ENCODE peak calls at places on chromosomes 12 and 14, in seven cellular contexts. U is ovary, E is A549, L is stomach, C is tibial nerve, H is transverse colon, V is SK-N-SH. S is an unnamed sample.

GRCh38 chr12:116317986-116318737 is 40.7 kb upstream of the MED13L start:
- DNase-seq in U (peak; percentile 22), E (no peak), L (peak; percentile 72), C (no peak), H (no peak), V (no peak), S (peak; percentile 75)

GRCh38 chr12:124938606-124939427 is 24.4 kb upstream of the UBC start:
- DNase-seq in U (peak; percentile 70), E (no peak), L (peak; percentile 66), C (peak; percentile 56), H (peak; percentile 79), V (peak; percentile 61), S (peak; percentile 86)

GRCh38 chr14:52473557-52473956 is 78.7 kb downstream of the TXNDC16 start:
- DNase-seq in U (no peak), E (no peak), L (no peak), C (no peak), H (no peak), V (peak; percentile 16), S (no peak)

GRCh38 chr12:130026608-130027176 is 122.9 kb upstream of the TMEM132D start:
- DNase-seq in U (no peak), E (peak; percentile 40), L (peak; percentile 35), C (no peak), H (peak; percentile 27), V (peak; percentile 67), S (no peak)

GRCh38 chr12:11685261-11685660 is 35.8 kb downstream of the ETV6 start:
- DNase-seq in U (no peak), E (no peak), L (no peak), C (no peak), H (no peak), V (no peak), S (no peak)

GRCh38 chr12:89309452-89309802 is 42.9 kb downstream of the DUSP6 start:
- DNase-seq in U (no peak), E (no peak), L (no peak), C (no peak), H (no peak), V (no peak), S (no peak)

GRCh38 chr14:35534130-35534883 is at the start of gene INSM2:
- DNase-seq in U (no peak), E (no peak), L (no peak), C (no peak), H (no peak), V (no peak), S (no peak)

GRCh38 chr12:52279683-52280318 is 5.4 kb downstream of the KRT86 start:
- DNase-seq in U (no peak), E (peak; percentile 39), L (peak; percentile 23), C (no peak), H (no peak), V (no peak), S (no peak)

GRCh38 chr12:2017724-2018337 is 13.6 kb upstream of the DCP1B start:
- DNase-seq in U (no peak), E (no peak), L (no peak), C (no peak), H (no peak), V (no peak), S (no peak)

GRCh38 chr12:53171725-53172329 is 8.7 kb upstream of the ZNF740 start:
- DNase-seq in U (no peak), E (no peak), L (no peak), C (no peak), H (no peak), V (peak; percentile 62), S (no peak)

GRCh38 chr14:91289464-91289863 is 45.0 kb upstream of the GPR68 start:
- DNase-seq in U (no peak), E (no peak), L (no peak), C (no peak), H (no peak), V (no peak), S (no peak)

GRCh38 chr12:87728936-87729593 is 300.1 kb downstream of the C12orf50 start:
- DNase-seq in U (no peak), E (no peak), L (no peak), C (no peak), H (no peak), V (no peak), S (no peak)

GRCh38 chr12:101925935-101926334 is 48.6 kb downstream of the DRAM1 start:
- DNase-seq in U (no peak), E (no peak), L (no peak), C (no peak), H (no peak), V (no peak), S (no peak)

GRCh38 chr14:66624319-66624937 is 116.5 kb downstream of the GPHN start:
- DNase-seq in U (peak; percentile 32), E (peak; percentile 35), L (peak; percentile 71), C (no peak), H (peak; percentile 35), V (peak; percentile 60), S (peak; percentile 60)

GRCh38 chr12:30661210-30661609 is 34.5 kb downstream of the IPO8 start:
- DNase-seq in U (no peak), E (no peak), L (no peak), C (no peak), H (no peak), V (no peak), S (no peak)

GRCh38 chr14:61768240-61768639 is 6.0 kb downstream of the SNAPC1 start:
- DNase-seq in U (no peak), E (no peak), L (no peak), C (no peak), H (no peak), V (peak; percentile 57), S (no peak)

GRCh38 chr14:104830781-104831180 is 29.9 kb downstream of the ZBTB42 start:
- DNase-seq in U (no peak), E (no peak), L (no peak), C (no peak), H (no peak), V (no peak), S (peak; percentile 47)

GRCh38 chr12:49548822-49549648 is 10.2 kb downstream of the KCNH3 start:
- DNase-seq in U (no peak), E (no peak), L (peak; percentile 39), C (no peak), H (peak; percentile 17), V (peak; percentile 38), S (no peak)

GRCh38 chr14:101354726-101355125 is 206.6 kb upstream of the DIO3 start:
- DNase-seq in U (no peak), E (no peak), L (peak; percentile 13), C (no peak), H (no peak), V (no peak), S (peak; percentile 78)
- TF ChIP-seq EP300 in U (no peak), E (no peak), L (no peak), C (no peak), H (no peak), V (no peak), S (no peak)

DNA sequence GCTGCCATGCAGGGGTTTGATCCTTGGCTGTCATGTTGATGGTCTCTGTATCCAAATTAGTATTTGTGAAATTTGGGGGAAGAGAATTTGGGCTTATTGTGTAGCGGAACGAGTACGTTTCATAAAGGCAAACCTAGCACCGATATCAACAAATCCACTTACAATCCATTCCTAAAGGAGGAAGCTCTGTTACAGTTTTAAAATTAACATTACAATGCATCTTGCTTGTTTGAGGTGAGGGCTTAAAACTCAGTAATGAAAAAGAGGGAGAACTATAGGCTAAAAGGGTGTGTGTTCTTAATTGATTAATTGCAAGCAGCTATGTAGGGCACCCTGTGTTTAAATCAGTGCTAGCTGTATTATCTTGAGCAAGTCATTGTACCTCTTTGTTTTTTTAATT is 13.7 kb downstream of the RASSF3 start:
- DNase-seq in U (no peak), E (no peak), L (no peak), C (no peak), H (no peak), V (no peak), S (no peak)
- H3K4me3 ChIP-seq in U (no peak overlapping the region), E (no peak overlapping the region), L (no peak overlapping the region), C (no peak overlapping the region), H (no peak overlapping the region), V (no peak overlapping the region), S (no peak overlapping the region)

GRCh38 chr14:26293909-26294308 is 303.9 kb downstream of the NOVA1 start:
- DNase-seq in U (no peak), E (no peak), L (no peak), C (no peak), H (no peak), V (no peak), S (no peak)
- TF ChIP-seq EP300 in U (no peak), E (no peak), L (no peak), C (no peak), H (no peak), V (no peak), S (no peak)

GRCh38 chr12:96420255-96420930 is 20.2 kb upstream of the CDK17 start:
- DNase-seq in U (no peak), E (no peak), L (no peak), C (no peak), H (no peak), V (no peak), S (no peak)
- H3K4me3 ChIP-seq in U (no peak overlapping the region), E (no peak overlapping the region), L (no peak overlapping the region), C (no peak overlapping the region), H (no peak overlapping the region), V (no peak overlapping the region), S (peak overlapping the region; percentile 16)

GRCh38 chr14:89429206-89430091 is 12.4 kb upstream of the FOXN3 start:
- DNase-seq in U (no peak), E (no peak), L (no peak), C (no peak), H (peak; percentile 31), V (peak; percentile 28), S (peak; percentile 66)
- TF ChIP-seq EP300 in U (no peak), E (no peak), L (no peak), C (no peak), H (no peak), V (no peak), S (no peak)

DNA sequence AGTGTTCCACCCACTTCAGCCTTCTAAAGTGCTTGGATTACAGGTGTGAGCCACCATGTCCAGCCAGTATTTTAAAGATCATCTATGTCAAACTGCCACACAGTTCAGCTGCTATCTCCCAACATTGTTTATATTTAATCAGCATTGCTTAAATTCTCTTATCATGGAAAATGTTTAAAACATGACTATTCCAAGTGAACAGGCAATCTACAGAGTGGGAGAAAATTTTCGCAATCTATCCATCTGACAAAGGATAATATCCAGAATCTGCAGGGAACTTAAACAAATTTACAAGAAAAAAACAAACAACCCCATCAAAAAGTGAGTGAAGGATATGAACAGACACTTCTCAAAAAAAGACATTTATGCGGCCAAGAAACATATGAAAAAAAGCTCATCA is 69.4 kb upstream of the NAV3 start:
- DNase-seq in U (no peak), E (no peak), L (no peak), C (no peak), H (no peak), V (no peak), S (no peak)
- H3K4me3 ChIP-seq in U (no peak overlapping the region), E (no peak overlapping the region), L (no peak overlapping the region), C (no peak overlapping the region), H (no peak overlapping the region), V (no peak overlapping the region), S (no peak overlapping the region)

GRCh38 chr12:42960087-42960527 is 370.6 kb upstream of the PRICKLE1 start:
- DNase-seq in U (no peak), E (no peak), L (no peak), C (no peak), H (no peak), V (no peak), S (no peak)
- TF ChIP-seq EP300 in U (no peak), E (no peak), L (no peak), C (no peak), H (no peak), V (no peak), S (no peak)

GRCh38 chr14:21990116-21990515 is 316.5 kb upstream of the OR4E1 start:
- DNase-seq in U (no peak), E (no peak), L (no peak), C (no peak), H (no peak), V (peak; percentile 2), S (no peak)
- H3K4me3 ChIP-seq in U (no peak overlapping the region), E (no peak overlapping the region), L (no peak overlapping the region), C (no peak overlapping the region), H (no peak overlapping the region), V (no peak overlapping the region), S (no peak overlapping the region)

S was measured in sigmoid colon.